ENCODE peak calls at places on chromosome 6, in ten cellular contexts. K is cardiac muscle cell; I is CD4-positive, alpha-beta memory T cell; P is mesendoderm; X is thyroid gland; U is naive thymus-derived CD4-positive, alpha-beta T cell; F is left lung; E is mammary epithelial cell; A is neural progenitor cell; G is psoas muscle. C is an unnamed sample.

GRCh38 chr6:147087641-147088040 is 116.6 kb upstream of the STXBP5 start:
- DNase-seq in K (peak; percentile 24), I (no peak), P (no peak), X (no peak), U (no peak), F (no peak), E (no peak), A (no peak), G (no peak), C (no peak)

GRCh38 chr6:159578629-159579028 is 114.4 kb downstream of the SOD2 start:
- DNase-seq in K (no peak), I (no peak), P (no peak), X (no peak), U (no peak), F (no peak), E (peak; percentile 64), A (no peak), G (no peak), C (peak; percentile 35)

GRCh38 chr6:26389349-26389799 is 6.5 kb downstream of the BTN2A2 start:
- DNase-seq in K (peak; percentile 54), I (no peak), P (peak; percentile 75), X (no peak), U (no peak), F (no peak), E (no peak), A (no peak), G (no peak), C (no peak)

GRCh38 chr6:151068761-151069312 is 170.9 kb upstream of the AKAP12 start:
- DNase-seq in K (peak; percentile 46), I (no peak), P (no peak), X (no peak), U (no peak), F (no peak), E (peak; percentile 8), A (no peak), G (no peak), C (no peak)

GRCh38 chr6:107845777-107846176 is 21.7 kb upstream of the SCML4 start:
- DNase-seq in K (no peak), I (no peak), P (no peak), X (no peak), U (no peak), F (no peak), E (no peak), A (no peak), G (no peak), C (no peak)

GRCh38 chr6:4088684-4089083 is 9.7 kb upstream of the FAM217A start:
- DNase-seq in K (no peak), I (no peak), P (no peak), X (no peak), U (no peak), F (no peak), E (no peak), A (no peak), G (no peak), C (no peak)

GRCh38 chr6:55983861-55984260 is 108.5 kb upstream of the BMP5 start:
- DNase-seq in K (no peak), I (no peak), P (no peak), X (no peak), U (no peak), F (no peak), E (no peak), A (no peak), G (no peak), C (no peak)

GRCh38 chr6:29685718-29686326 is 4.9 kb upstream of the ZFP57 start:
- DNase-seq in K (peak; percentile 26), I (no peak), P (peak; percentile 73), X (no peak), U (no peak), F (no peak), E (no peak), A (peak; percentile 68), G (no peak), C (no peak)

GRCh38 chr6:158669145-158670035 is 19.5 kb downstream of the SYTL3 start:
- DNase-seq in K (no peak), I (no peak), P (no peak), X (no peak), U (no peak), F (no peak), E (peak; percentile 76), A (no peak), G (no peak), C (peak; percentile 20)

GRCh38 chr6:158698876-158699440 is 49.1 kb downstream of the SYTL3 start:
- DNase-seq in K (no peak), I (no peak), P (no peak), X (no peak), U (no peak), F (no peak), E (no peak), A (no peak), G (no peak), C (no peak)

GRCh38 chr6:10138917-10139316 is 276.0 kb downstream of the TFAP2A start:
- DNase-seq in K (no peak), I (no peak), P (no peak), X (no peak), U (no peak), F (no peak), E (peak; percentile 72), A (no peak), G (no peak), C (peak; percentile 40)

GRCh38 chr6:152271681-152272464 is 365.3 kb downstream of the SYNE1 start:
- DNase-seq in K (peak; percentile 77), I (no peak), P (peak; percentile 84), X (no peak), U (no peak), F (no peak), E (peak; percentile 67), A (no peak), G (no peak), C (peak; percentile 51)

GRCh38 chr6:142476446-142476845 is 174.6 kb downstream of the ADGRG6 start:
- DNase-seq in K (no peak), I (no peak), P (no peak), X (no peak), U (no peak), F (no peak), E (no peak), A (no peak), G (no peak), C (no peak)

GRCh38 chr6:4466260-4466659 is 309.9 kb upstream of the CDYL start:
- DNase-seq in K (peak; percentile 33), I (no peak), P (no peak), X (peak; percentile 95), U (no peak), F (peak; percentile 55), E (no peak), A (no peak), G (no peak), C (no peak)

GRCh38 chr6:50116797-50117542 is 67.2 kb upstream of the DEFB112 start:
- DNase-seq in K (no peak), I (no peak), P (no peak), X (no peak), U (no peak), F (no peak), E (no peak), A (no peak), G (no peak), C (no peak)

GRCh38 chr6:90297124-90297865 is 652 bp upstream of the BACH2 start:
- DNase-seq in K (no peak), I (no peak), P (no peak), X (no peak), U (no peak), F (no peak), E (no peak), A (peak; percentile 51), G (no peak), C (no peak)

GRCh38 chr6:112038268-112038667 is 15.6 kb upstream of the CCN6 start:
- DNase-seq in K (no peak), I (no peak), P (no peak), X (no peak), U (no peak), F (no peak), E (no peak), A (no peak), G (peak; percentile 70), C (no peak)

GRCh38 chr6:144217264-144217663 is 66.9 kb downstream of the STX11 start:
- DNase-seq in K (peak; percentile 12), I (peak; percentile 6), P (no peak), X (no peak), U (no peak), F (no peak), E (no peak), A (no peak), G (no peak), C (no peak)

GRCh38 chr6:15340105-15340601 is 94.3 kb downstream of the JARID2 start:
- DNase-seq in K (no peak), I (no peak), P (no peak), X (no peak), U (no peak), F (no peak), E (no peak), A (no peak), G (no peak), C (no peak)

DNA sequence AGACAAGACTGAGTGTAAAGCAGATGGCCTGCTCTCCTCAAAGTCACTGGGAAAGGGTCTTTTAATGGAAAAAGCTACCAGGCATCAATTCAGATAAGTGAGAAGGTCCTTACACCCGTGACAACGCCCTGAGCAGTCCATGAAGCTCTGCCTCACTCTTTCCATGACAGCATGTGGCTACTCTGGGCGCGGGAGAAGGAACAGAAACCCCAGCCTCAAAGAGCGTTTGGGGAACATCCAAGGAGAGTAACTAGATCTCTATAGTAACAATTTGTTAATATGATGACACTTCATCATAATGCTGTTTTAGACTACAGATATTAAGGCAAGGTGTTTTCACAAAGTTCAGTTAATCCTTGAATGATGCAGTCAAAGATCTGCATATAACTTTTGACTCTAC is 55.3 kb downstream of the KIF6 start:
- DNase-seq in K (no peak), I (no peak), P (no peak), X (no peak), U (no peak), F (no peak), E (no peak), A (no peak), G (no peak), C (no peak)
- H3K27ac ChIP-seq in K (no peak overlapping the region), I (no peak overlapping the region), P (no peak overlapping the region), X (no peak overlapping the region), U (no peak overlapping the region), F (no peak overlapping the region), E (no peak overlapping the region), A (no peak overlapping the region), G (no peak overlapping the region), C (no peak overlapping the region)

GRCh38 chr6:23435798-23436197 is 690.2 kb upstream of the NRSN1 start:
- DNase-seq in K (no peak), I (no peak), P (no peak), X (no peak), U (no peak), F (no peak), E (no peak), A (no peak), G (no peak), C (no peak)
- H3K27ac ChIP-seq in K (no peak overlapping the region), I (no peak overlapping the region), P (no peak overlapping the region), X (no peak overlapping the region), U (no peak overlapping the region), F (no peak overlapping the region), E (no peak overlapping the region), A (no peak overlapping the region), G (no peak overlapping the region), C (no peak overlapping the region)

GRCh38 chr6:117513778-117514371 is 31.4 kb downstream of the DCBLD1 start:
- DNase-seq in K (no peak), I (no peak), P (no peak), X (no peak), U (no peak), F (no peak), E (no peak), A (no peak), G (no peak), C (no peak)
- H3K27ac ChIP-seq in K (no peak overlapping the region), I (no peak overlapping the region), P (no peak overlapping the region), X (no peak overlapping the region), U (no peak overlapping the region), F (no peak overlapping the region), E (no peak overlapping the region), A (no peak overlapping the region), G (no peak overlapping the region), C (no peak overlapping the region)

GRCh38 chr6:163319609-163320366 is 94.7 kb upstream of the QKI start:
- DNase-seq in K (no peak), I (no peak), P (no peak), X (no peak), U (no peak), F (no peak), E (no peak), A (no peak), G (no peak), C (no peak)
- H3K27ac ChIP-seq in K (no peak overlapping the region), I (no peak overlapping the region), P (no peak overlapping the region), X (no peak overlapping the region), U (no peak overlapping the region), F (peak overlapping the region; percentile 13), E (no peak overlapping the region), A (no peak overlapping the region), G (no peak overlapping the region), C (no peak overlapping the region)